ENCODE peak calls at places on chromosomes 4 and X, in five cellular contexts. K is GM12878, R is HCT116, O is K562, Y is H1. P is an unnamed sample.

GRCh38 chrX:150752124-150752523 is 58.9 kb downstream of the MTMR1 start:
- DNase-seq in R (no peak), Y (no peak), O (no peak), K (no peak), P (no peak)

GRCh38 chr4:73068496-73069337 is 799 bp downstream of the COX18 start:
- DNase-seq in K (peak), R (no peak), Y (no peak), O (peak), P (peak)

GRCh38 chr4:43619219-43619618 is 726.7 kb downstream of the GRXCR1 start:
- DNase-seq in K (no peak), R (no peak), O (no peak), Y (no peak), P (no peak)

GRCh38 chr4:146428298-146428697 is 93.4 kb downstream of the SLC10A7 start:
- DNase-seq in Y (no peak), R (no peak), O (peak), K (no peak), P (no peak)

GRCh38 chr4:168129046-168129772 is 36.9 kb downstream of the ANXA10 start:
- DNase-seq in O (no peak), R (no peak), Y (no peak), K (no peak), P (no peak)

GRCh38 chrX:64885850-64886249 is 90.4 kb downstream of the ZC4H2 start:
- DNase-seq in O (peak), Y (no peak), R (peak), K (no peak), P (no peak)

GRCh38 chr4:52964561-52964960 is 102.4 kb downstream of the RASL11B start:
- DNase-seq in O (no peak), R (no peak), K (no peak), Y (no peak), P (no peak)

GRCh38 chrX:133444952-133445831 is 29.9 kb upstream of the GPC4 start:
- DNase-seq in O (no peak), R (peak), Y (no peak), K (no peak), P (no peak)

GRCh38 chrX:34578237-34578636 is 78.8 kb downstream of the TMEM47 start:
- DNase-seq in R (no peak), K (no peak), O (no peak), Y (no peak), P (no peak)

GRCh38 chr4:144572660-144573059 is 73.3 kb upstream of the HHIP start:
- DNase-seq in O (no peak), R (no peak), K (no peak), Y (no peak), P (peak)

GRCh38 chr4:108224628-108225053 is 55.9 kb upstream of the LEF1 start:
- DNase-seq in O (peak), K (no peak), Y (no peak), R (no peak), P (no peak)

GRCh38 chr4:26185436-26185835 is 135.4 kb upstream of the RBPJ start:
- DNase-seq in O (no peak), K (no peak), Y (no peak), R (no peak), P (no peak)

GRCh38 chrX:73289039-73289438 is 74.4 kb upstream of the NAP1L2 start:
- DNase-seq in K (no peak), O (no peak), Y (peak), R (no peak), P (no peak)

GRCh38 chrX:130691576-130691975 is 211.4 kb downstream of the ENOX2 start:
- DNase-seq in O (no peak), R (no peak), Y (no peak), K (no peak), P (no peak)

GRCh38 chr4:185396724-185397402 is at the start of gene ANKRD37:
- DNase-seq in K (no peak), R (no peak), Y (no peak), O (no peak), P (peak)

GRCh38 chrX:109707322-109707721 is 25.7 kb downstream of the ACSL4 start:
- DNase-seq in K (no peak), R (no peak), O (no peak), Y (no peak), P (no peak)

GRCh38 chr4:4606321-4606720 is 64.5 kb upstream of the STX18 start:
- DNase-seq in O (no peak), R (no peak), K (no peak), Y (no peak), P (no peak)

GRCh38 chrX:111387470-111387869 is 24.5 kb downstream of the DCX start:
- DNase-seq in Y (no peak), O (no peak), R (no peak), K (no peak), P (no peak)

GRCh38 chr4:114692958-114693357 is 94.4 kb downstream of the UGT8 start:
- DNase-seq in K (no peak), R (no peak), Y (no peak), O (no peak), P (no peak)

GRCh38 chrX:2764766-2765666 is 13.2 kb downstream of the XG start:
- DNase-seq in Y (no peak), R (no peak), K (no peak), O (no peak), P (no peak)

GRCh38 chrX:2769615-2770014 is 17.8 kb downstream of the XG start:
- DNase-seq in Y (no peak), R (no peak), O (no peak), K (no peak), P (no peak)

GRCh38 chrX:2766921-2767320 is 15.1 kb downstream of the XG start:
- DNase-seq in K (no peak), O (no peak), Y (no peak), R (no peak), P (no peak)

DNA sequence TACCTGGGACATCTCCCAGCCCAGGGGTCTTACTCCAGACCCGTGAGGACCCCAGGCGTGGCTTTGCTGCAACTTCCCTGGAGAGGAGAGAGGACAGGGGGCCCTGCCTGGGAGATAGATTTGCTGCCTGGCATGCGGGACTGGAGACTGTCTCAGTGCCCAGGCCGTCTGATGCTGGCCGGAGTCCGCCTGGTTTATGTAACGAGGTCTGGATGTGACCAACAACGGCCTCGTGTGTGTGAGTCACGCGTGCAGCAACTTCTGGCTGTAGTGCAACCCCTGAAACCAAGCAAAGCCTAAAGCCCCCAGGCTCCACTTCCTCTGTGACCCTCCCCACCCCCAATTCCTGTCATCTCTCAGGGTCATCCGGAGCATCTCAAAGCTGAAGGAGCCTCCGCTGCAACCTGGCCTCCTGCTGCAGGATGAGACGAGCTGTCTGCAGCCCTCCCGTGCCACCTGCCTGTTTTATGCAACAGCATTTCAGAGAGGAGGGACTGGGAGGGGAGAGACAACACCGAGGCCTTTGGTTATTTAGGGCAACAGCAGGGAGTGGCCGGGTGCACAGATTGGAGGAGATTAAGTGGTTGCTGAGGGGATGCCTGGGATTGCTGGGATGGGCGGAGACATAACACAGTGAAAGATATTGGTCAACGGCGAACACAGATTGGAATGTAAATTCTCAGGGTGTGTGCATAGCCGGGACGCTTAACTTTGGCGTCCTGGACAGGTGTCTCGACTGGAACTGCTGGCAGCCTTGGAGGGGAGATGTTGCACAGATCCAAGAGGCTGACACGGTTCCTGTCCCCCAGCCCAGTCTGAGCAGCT is 16.0 kb downstream of the XG start:
- DNase-seq in O (no peak), R (peak), K (no peak), Y (no peak), P (peak)
- TF ChIP-seq SRF in O (no peak), R (no peak), K (no peak), Y (no peak), P (no peak)

GRCh38 chrX:104342065-104342464 is 87.3 kb upstream of the ESX1 start:
- DNase-seq in K (no peak), O (no peak), Y (no peak), R (no peak), P (no peak)

GRCh38 chrX:104347860-104348259 is 93.1 kb upstream of the ESX1 start:
- DNase-seq in R (no peak), Y (no peak), K (no peak), O (no peak), P (no peak)

GRCh38 chrX:104343408-104344129 is 88.8 kb upstream of the ESX1 start:
- DNase-seq in R (peak), K (peak), O (peak), Y (peak), P (peak)
- TF ChIP-seq SRF in R (no peak), K (no peak), O (no peak), Y (no peak), P (no peak)

DNA sequence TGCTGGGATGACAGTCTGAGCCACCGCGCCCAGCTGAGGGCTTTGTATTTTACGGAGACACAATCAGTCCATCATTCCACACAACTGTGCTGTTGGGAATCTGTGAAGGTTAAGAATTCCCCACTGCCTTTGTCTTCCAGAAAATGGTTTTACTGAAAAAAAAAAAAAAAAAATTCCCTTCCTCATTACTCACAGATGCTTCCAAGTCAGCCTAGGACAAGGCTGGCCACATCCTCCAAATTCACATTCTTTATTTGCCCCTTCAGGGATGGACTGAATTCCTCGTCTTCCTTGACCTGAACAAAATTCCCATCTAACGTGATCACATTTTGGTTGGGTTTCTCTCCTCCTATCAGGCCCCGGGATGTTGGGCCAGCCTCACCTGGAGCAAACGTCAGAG is 130.3 kb downstream of the DHRSX start:
- DNase-seq in Y (no peak), O (no peak), R (no peak), K (no peak), P (no peak)
- TF ChIP-seq SRF in Y (no peak), O (no peak), R (no peak), K (no peak), P (no peak)

DNA sequence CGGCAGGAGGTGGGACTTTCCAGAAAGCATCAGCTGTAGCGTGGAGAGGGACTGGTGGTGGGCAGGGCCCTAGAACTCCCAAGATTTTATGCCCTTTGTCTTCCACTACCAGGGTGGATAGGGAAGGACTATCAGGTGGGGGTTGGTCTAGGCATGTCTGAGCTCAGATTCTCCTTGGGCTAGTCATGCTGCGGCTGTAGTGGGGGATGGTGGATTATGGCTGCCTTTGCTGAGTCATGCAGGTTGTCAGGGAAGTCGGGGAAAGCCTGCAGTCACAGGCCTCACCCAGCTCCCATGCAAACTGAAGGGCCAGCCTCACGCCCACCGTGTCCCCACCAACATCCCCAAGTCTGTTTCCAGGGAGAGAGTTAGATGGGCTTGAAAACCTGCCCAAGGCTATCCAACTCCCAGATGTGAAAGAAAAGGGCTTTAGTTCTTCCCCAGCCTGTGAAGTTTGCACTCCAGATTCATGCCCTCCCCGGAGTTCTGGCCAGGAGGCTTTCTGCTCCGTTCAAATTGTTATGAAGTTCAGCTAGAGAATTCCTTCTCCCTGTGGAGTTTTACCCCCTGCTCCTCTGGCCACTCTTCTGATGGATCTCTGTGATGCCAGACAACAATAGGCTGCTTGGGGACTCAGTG is 13.4 kb upstream of the MEPE start:
- DNase-seq in O (peak), R (no peak), K (no peak), Y (no peak), P (peak)
- TF ChIP-seq SRF in O (no peak), R (no peak), K (no peak), Y (no peak), P (no peak)

GRCh38 chr4:13364178-13364577 is 120.0 kb downstream of the RAB28 start:
- DNase-seq in K (no peak), R (no peak), Y (no peak), O (no peak), P (no peak)
- TF ChIP-seq SRF in K (no peak), R (no peak), Y (no peak), O (no peak), P (no peak)

P was measured in HepG2.